ENCODE peak calls at places on chromosomes 3 and 15, in nine cellular contexts. R is A549; O is PC-3; W is adrenal gland; T is A673; E is effector memory CD4-positive, alpha-beta T cell; C is heart left ventricle; H is ascending aorta; G is aorta. M is an unnamed sample. For H3K9me3, the result is how much of the 10 kb centered on the place peaks cover.

GRCh38 chr15:93045191-93045785 is 43.7 kb downstream of the RGMA start:
- DNase-seq in R (no peak), O (no peak), W (no peak), T (no peak), E (no peak), C (no peak), H (no peak), G (peak), M (no peak)

GRCh38 chr3:41267975-41268640 is 68.8 kb downstream of the CTNNB1 start:
- DNase-seq in R (peak), O (peak), W (no peak), T (no peak), E (no peak), C (no peak), H (no peak), G (no peak), M (no peak)

GRCh38 chr3:15206662-15207576 is 873 bp downstream of the CAPN7 start:
- DNase-seq in R (peak), O (peak), W (peak), T (peak), E (no peak), C (peak), H (no peak), G (no peak), M (peak)

GRCh38 chr3:95797081-95797480 is 1017.3 kb upstream of the EPHA6 start:
- DNase-seq in R (no peak), O (no peak), W (no peak), T (no peak), E (no peak), C (no peak), H (no peak), G (no peak), M (no peak)

GRCh38 chr3:137035631-137036030 is 77.8 kb downstream of the IL20RB start:
- DNase-seq in R (peak), O (peak), W (no peak), T (peak), E (no peak), C (no peak), H (no peak), G (no peak), M (no peak)

GRCh38 chr15:39304201-39304841 is 276.6 kb upstream of the THBS1 start:
- DNase-seq in R (no peak), O (no peak), W (no peak), T (no peak), E (no peak), C (no peak), H (no peak), G (no peak), M (no peak)

GRCh38 chr3:9820944-9821343 is 10.9 kb downstream of the TTLL3 start:
- DNase-seq in R (no peak), O (peak), W (no peak), T (peak), E (no peak), C (peak), H (no peak), G (no peak), M (no peak)

GRCh38 chr3:120102232-120102631 is 8.0 kb upstream of the GSK3B start:
- DNase-seq in R (no peak), O (no peak), W (no peak), T (no peak), E (no peak), C (no peak), H (no peak), G (no peak), M (no peak)

GRCh38 chr3:32451049-32451659 is 51.5 kb downstream of the CMTM6 start:
- DNase-seq in R (no peak), O (no peak), W (no peak), T (no peak), E (no peak), C (no peak), H (no peak), G (no peak), M (no peak)

GRCh38 chr15:91783451-91783850 is 70.1 kb upstream of the SLCO3A1 start:
- DNase-seq in R (no peak), O (no peak), W (no peak), T (no peak), E (no peak), C (no peak), H (no peak), G (no peak), M (no peak)

GRCh38 chr3:124793054-124793740 is 62.9 kb downstream of the UMPS start:
- DNase-seq in R (no peak), O (peak), W (peak), T (no peak), E (no peak), C (no peak), H (no peak), G (peak), M (no peak)

GRCh38 chr15:101276501-101277037 is 716 bp downstream of the SELENOS start:
- DNase-seq in R (no peak), O (peak), W (no peak), T (peak), E (no peak), C (no peak), H (no peak), G (no peak), M (no peak)

GRCh38 chr15:80207887-80208286 is 44.1 kb downstream of the CTXND1 start:
- DNase-seq in R (no peak), O (no peak), W (no peak), T (no peak), E (no peak), C (no peak), H (no peak), G (no peak), M (no peak)

GRCh38 chr3:133124511-133124910 is 86.3 kb downstream of the TMEM108 start:
- DNase-seq in R (no peak), O (no peak), W (peak), T (no peak), E (no peak), C (peak), H (no peak), G (no peak), M (peak)

GRCh38 chr3:197520311-197521276 is 35.2 kb downstream of the BDH1 start:
- DNase-seq in R (peak), O (peak), W (no peak), T (peak), E (no peak), C (peak), H (no peak), G (peak), M (peak)

GRCh38 chr3:171038342-171038741 is 11.8 kb upstream of the SLC2A2 start:
- DNase-seq in R (no peak), O (no peak), W (no peak), T (peak), E (no peak), C (no peak), H (no peak), G (no peak), M (no peak)

GRCh38 chr15:77027697-77028450 is 32.9 kb downstream of the PSTPIP1 start:
- DNase-seq in R (no peak), O (no peak), W (peak), T (peak), E (no peak), C (peak), H (no peak), G (peak), M (peak)

GRCh38 chr15:69881760-69882159 is 216.0 kb downstream of the TLE3 start:
- DNase-seq in R (no peak), O (no peak), W (no peak), T (no peak), E (no peak), C (no peak), H (no peak), G (no peak), M (no peak)

GRCh38 chr3:36399933-36400332 is 19.6 kb downstream of the STAC start:
- DNase-seq in R (no peak), O (no peak), W (no peak), T (no peak), E (no peak), C (no peak), H (no peak), G (no peak), M (no peak)

GRCh38 chr3:188137062-188137461 is 16.9 kb upstream of the LPP start:
- DNase-seq in R (no peak), O (no peak), W (no peak), T (peak), E (no peak), C (no peak), H (no peak), G (no peak), M (no peak)

GRCh38 chr15:54102704-54103103 is 124.5 kb downstream of the UNC13C start:
- DNase-seq in R (no peak), O (no peak), W (no peak), T (no peak), E (no peak), C (no peak), H (no peak), G (no peak), M (no peak)

GRCh38 chr3:124843496-124843895 is 43.7 kb downstream of the ITGB5 start:
- DNase-seq in R (no peak), O (no peak), W (no peak), T (no peak), E (no peak), C (no peak), H (no peak), G (no peak), M (no peak)

GRCh38 chr15:58309993-58310928 is 121.5 kb upstream of the LIPC start:
- DNase-seq in R (no peak), O (no peak), W (peak), T (peak), E (no peak), C (peak), H (no peak), G (peak), M (no peak)

GRCh38 chr3:170196833-170197232 is 15.3 kb upstream of the PHC3 start:
- DNase-seq in R (no peak), O (peak), W (no peak), T (no peak), E (no peak), C (no peak), H (no peak), G (no peak), M (no peak)

GRCh38 chr3:111976254-111976653 is 2.6 kb upstream of the ABHD10 start:
- DNase-seq in R (no peak), O (no peak), W (no peak), T (no peak), E (no peak), C (no peak), H (no peak), G (no peak), M (no peak)

GRCh38 chr3:171978390-171978789 is 61.0 kb upstream of the FNDC3B start:
- DNase-seq in R (no peak), O (no peak), W (no peak), T (no peak), E (no peak), C (no peak), H (no peak), G (no peak), M (no peak)

GRCh38 chr3:44277925-44278324 is 36.2 kb downstream of the TOPAZ1 start:
- DNase-seq in R (no peak), O (no peak), W (no peak), T (no peak), E (no peak), C (no peak), H (no peak), G (no peak), M (no peak)

GRCh38 chr3:72427575-72427974 is 420.7 kb downstream of the SHQ1 start:
- DNase-seq in R (no peak), O (no peak), W (no peak), T (no peak), E (no peak), C (no peak), H (no peak), G (no peak), M (no peak)

GRCh38 chr3:37712918-37713819 is 148.5 kb upstream of the CTDSPL start:
- DNase-seq in R (no peak), O (peak), W (peak), T (no peak), E (no peak), C (peak), H (no peak), G (no peak), M (no peak)

GRCh38 chr3:17195192-17195611 is 310.4 kb downstream of the PLCL2 start:
- DNase-seq in R (no peak), O (no peak), W (no peak), T (no peak), E (no peak), C (no peak), H (no peak), G (no peak), M (peak)

GRCh38 chr3:136258199-136258598 is 8.1 kb downstream of the PCCB start:
- DNase-seq in R (no peak), O (no peak), W (no peak), T (no peak), E (no peak), C (no peak), H (no peak), G (no peak), M (no peak)

GRCh38 chr15:45704329-45705249 is 69.8 kb downstream of the SQOR start:
- DNase-seq in R (no peak), O (no peak), W (no peak), T (peak), E (no peak), C (no peak), H (no peak), G (peak), M (no peak)

GRCh38 chr3:129481783-129482332 is 41.8 kb downstream of the IFT122 start:
- DNase-seq in R (no peak), O (no peak), W (no peak), T (no peak), E (peak), C (peak), H (no peak), G (peak), M (no peak)

GRCh38 chr3:54862526-54862925 is 65.3 kb downstream of the LRTM1 start:
- DNase-seq in R (no peak), O (no peak), W (no peak), T (no peak), E (no peak), C (no peak), H (no peak), G (no peak), M (no peak)

DNA sequence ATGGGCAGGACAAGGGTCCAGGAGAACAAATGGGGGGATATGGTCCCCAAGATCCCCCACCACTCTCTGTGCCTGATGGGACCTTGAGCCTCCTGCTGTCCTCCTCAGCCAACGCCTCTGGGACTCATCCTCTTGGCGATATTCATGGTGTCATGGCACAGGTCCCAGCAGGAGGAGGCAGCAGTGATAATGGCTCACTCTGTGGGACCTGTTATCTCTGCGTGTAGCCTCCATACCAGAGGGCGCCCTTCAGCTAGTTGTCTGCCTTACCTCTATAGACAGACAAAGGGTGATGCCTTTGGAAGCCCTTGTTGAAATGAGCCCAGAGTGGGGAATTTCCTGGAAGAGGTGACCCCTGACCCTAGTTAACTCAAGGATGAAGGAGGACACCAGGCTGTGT is 7.4 kb downstream of the ZBTB47 start:
- DNase-seq in R (no peak), O (no peak), W (peak), T (no peak), E (no peak), C (peak), H (no peak), G (no peak), M (no peak)
- H3K9me3 ChIP-seq in R (under half), O (under half), W (under half), T (under half), E (under half), C (under half), H (under half), G (under half), M (under half)

GRCh38 chr3:126358038-126358815 is 1.0 kb upstream of the KLF15 start:
- DNase-seq in R (no peak), O (no peak), W (peak), T (peak), E (no peak), C (no peak), H (no peak), G (peak), M (no peak)
- H3K4me3 ChIP-seq in R (no peak), O (peak), W (no peak), T (peak), E (peak), C (peak), H (peak), G (peak), M (no peak)

GRCh38 chr3:99865321-99865720 is 47.7 kb downstream of the CMSS1 start:
- DNase-seq in R (no peak), O (peak), W (no peak), T (no peak), E (no peak), C (no peak), H (no peak), G (no peak), M (no peak)
- H3K27ac ChIP-seq in R (no peak), O (no peak), W (no peak), T (no peak), E (no peak), C (no peak), H (peak), G (no peak), M (no peak)

GRCh38 chr15:43361313-43361903 is 9.4 kb downstream of the ZSCAN29 start:
- DNase-seq in R (no peak), O (no peak), W (no peak), T (no peak), E (no peak), C (no peak), H (no peak), G (no peak), M (no peak)

DNA sequence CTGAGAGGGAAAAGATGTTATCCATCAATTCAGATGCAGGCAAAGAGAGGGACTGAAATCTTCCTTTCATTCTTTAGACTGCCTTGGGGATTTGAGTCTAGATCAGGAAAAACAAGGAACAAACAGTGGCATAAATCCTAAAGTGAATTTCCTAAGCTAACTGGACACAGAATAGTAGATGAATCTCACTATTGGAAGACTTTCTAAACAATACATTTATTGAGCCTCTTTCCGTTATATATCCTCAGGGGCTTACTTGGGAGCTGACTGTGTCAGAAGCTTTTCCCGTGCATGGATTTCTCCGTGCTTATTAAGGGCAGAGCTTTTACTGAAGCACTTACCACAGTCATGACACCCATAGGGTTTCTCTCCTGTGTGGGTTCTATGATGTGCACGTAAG is 10.0 kb downstream of the ZSCAN29 start:
- DNase-seq in R (no peak), O (no peak), W (no peak), T (no peak), E (no peak), C (no peak), H (no peak), G (no peak), M (no peak)
- H3K9me3 ChIP-seq in R (half or more), O (under half), W (under half), T (half or more), E (under half), C (under half), H (under half), G (under half), M (under half)

DNA sequence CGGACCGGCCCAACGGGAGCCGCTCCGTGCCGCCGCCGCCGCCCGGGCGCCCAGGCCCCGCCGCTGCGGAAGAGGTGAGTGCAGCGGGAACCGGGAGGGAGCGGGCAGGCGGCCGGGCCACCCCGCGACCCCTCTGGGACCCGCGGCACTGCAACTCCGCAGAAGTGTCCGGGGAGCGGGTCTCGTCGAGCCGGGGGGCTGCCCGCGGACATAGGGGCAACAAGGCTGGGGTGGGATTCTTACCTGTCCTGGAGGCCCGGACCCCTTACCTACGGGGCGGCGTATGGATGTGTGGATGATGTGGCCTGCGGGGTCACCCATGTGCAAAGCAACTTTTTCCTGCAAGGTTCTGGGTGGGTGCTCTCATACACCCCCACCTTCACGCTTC is 361 bp downstream of the SEMA3F start:
- DNase-seq in R (no peak), O (no peak), W (no peak), T (no peak), E (no peak), C (no peak), H (no peak), G (no peak), M (no peak)
- H3K4me3 ChIP-seq in R (peak), O (peak), W (no peak), T (peak), E (peak), C (peak), H (peak), G (peak), M (no peak)

DNA sequence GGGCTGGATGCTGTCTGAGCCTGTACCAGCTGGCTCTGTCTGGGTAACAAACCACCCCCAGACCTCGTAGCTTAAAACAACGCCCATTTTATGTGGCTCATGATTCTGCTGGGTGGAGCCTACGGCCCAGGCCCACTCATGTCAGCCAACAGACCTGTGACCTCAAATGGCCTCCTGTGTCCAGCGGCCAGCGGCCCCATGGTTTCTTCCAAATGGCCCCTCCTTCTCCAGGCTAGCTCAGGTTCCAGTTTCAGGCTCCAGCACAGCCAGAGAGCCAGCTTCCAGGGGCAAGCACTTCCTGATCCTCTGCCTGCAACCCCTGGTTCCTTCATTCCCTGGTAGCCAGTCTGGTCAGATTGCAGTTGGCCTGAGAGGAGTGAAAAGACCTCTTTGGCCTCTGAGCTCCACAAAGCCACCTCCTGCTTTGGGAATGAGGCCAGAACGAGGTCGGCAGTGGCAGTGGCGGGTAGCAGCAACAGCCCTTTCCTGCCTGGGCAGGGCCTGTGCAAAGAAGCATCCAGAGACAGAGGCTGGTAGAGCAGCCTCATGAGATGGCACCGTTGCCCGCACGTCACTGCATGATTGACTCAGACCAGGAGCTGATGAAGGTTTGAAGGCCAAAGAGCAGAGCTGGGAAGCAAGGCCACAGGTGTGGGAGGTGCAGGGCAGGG is 21.0 kb upstream of the PLXNA1 start:
- DNase-seq in R (no peak), O (no peak), W (no peak), T (no peak), E (no peak), C (peak), H (peak), G (peak), M (no peak)
- H3K27ac ChIP-seq in R (no peak), O (peak), W (no peak), T (no peak), E (no peak), C (peak), H (peak), G (peak), M (no peak)

GRCh38 chr3:110968076-110968475 is 103.5 kb upstream of the NECTIN3 start:
- DNase-seq in R (no peak), O (no peak), W (no peak), T (no peak), E (no peak), C (no peak), H (no peak), G (no peak), M (no peak)
- H3K9me3 ChIP-seq in R (under half), O (under half), W (under half), T (under half), E (under half), C (under half), H (under half), G (under half), M (under half)

M was measured in body of pancreas.